ENCODE peak calls at places on chromosomes 13 and 19, in four cellular contexts. E is GM12865, L is RWPE1, I is dorsolateral prefrontal cortex. R is an unnamed sample.

GRCh38 chr13:44032801-44033200 is 153.1 kb downstream of the LACC1 start:
- DNase-seq in E (no peak), L (no peak), I (no peak), R (no peak)

GRCh38 chr19:18173572-18174294 is at the start of gene IFI30:
- DNase-seq in E (peak), L (peak), I (no peak), R (peak)

GRCh38 chr13:44903596-44903995 is 85.7 kb downstream of the NUFIP1 start:
- DNase-seq in E (no peak), L (no peak), I (peak), R (no peak)

GRCh38 chr13:30027569-30028455 is 177.4 kb upstream of the UBL3 start:
- DNase-seq in E (no peak), L (no peak), I (no peak), R (no peak)

GRCh38 chr19:17049711-17050280 is 23.2 kb upstream of the CPAMD8 start:
- DNase-seq in E (no peak), L (peak), I (no peak), R (no peak)

GRCh38 chr13:91133941-91134772 is 213.3 kb upstream of the MIR17HG start:
- DNase-seq in E (peak), L (peak), I (peak), R (peak)

GRCh38 chr19:13228561-13228960 is 78.3 kb downstream of the IER2 start:
- DNase-seq in E (no peak), L (no peak), I (no peak), R (no peak)

GRCh38 chr19:16970821-16971220 is 55.8 kb downstream of the CPAMD8 start:
- DNase-seq in E (no peak), L (no peak), I (no peak), R (no peak)

GRCh38 chr19:18660051-18660910 is 23.2 kb upstream of the CRTC1 start:
- DNase-seq in E (no peak), L (no peak), I (no peak), R (no peak)

GRCh38 chr13:63842102-63842501 is 2426.5 kb upstream of the PCDH20 start:
- DNase-seq in E (no peak), L (no peak), I (no peak), R (no peak)

GRCh38 chr13:63843766-63844699 is 2428.4 kb upstream of the PCDH20 start:
- DNase-seq in E (no peak), L (no peak), I (no peak), R (no peak)

GRCh38 chr13:63838366-63839110 is 2422.9 kb upstream of the PCDH20 start:
- DNase-seq in E (no peak), L (no peak), I (no peak), R (no peak)

GRCh38 chr13:63840551-63841421 is 2425.1 kb upstream of the PCDH20 start:
- DNase-seq in E (no peak), L (no peak), I (no peak), R (no peak)
- TF ChIP-seq CTCF in E (no peak), L (no peak), I (no peak), R (no peak)

DNA sequence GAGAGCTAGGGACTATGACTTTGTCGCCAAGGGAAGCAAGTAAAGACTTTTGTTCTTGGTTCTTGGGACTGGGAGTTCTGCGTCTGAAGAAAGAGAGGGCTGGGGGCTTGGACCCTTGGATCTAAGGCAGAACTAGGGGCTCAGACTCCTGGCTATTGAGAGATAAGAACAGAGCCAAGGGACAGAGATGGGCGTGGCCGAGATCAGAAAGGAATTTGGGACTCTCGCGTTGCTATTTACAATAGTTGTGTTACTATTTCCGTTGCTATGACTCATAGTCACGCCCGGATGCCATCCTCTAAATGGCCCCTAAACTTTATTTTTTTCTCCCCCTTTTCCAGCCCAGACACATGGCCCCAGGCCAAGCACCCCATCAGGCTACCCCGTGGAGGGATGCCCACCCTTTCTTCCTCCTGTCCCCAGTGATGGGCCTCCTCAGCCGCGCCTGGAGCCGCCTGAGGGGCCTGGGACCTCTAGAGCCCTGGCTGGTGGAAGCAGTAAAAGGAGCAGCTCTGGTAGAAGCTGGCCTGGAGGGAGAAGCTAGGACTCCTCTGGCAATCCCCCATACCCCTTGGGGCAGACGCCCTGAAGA is 759 bp downstream of the PPP1R15A start:
- DNase-seq in E (peak), L (peak), I (peak), R (peak)
- TF ChIP-seq CTCF in E (no peak), L (no peak), I (no peak), R (no peak)

GRCh38 chr19:38543286-38543806 is 74.4 kb downstream of the MAP4K1 start:
- DNase-seq in E (no peak), L (no peak), I (no peak), R (no peak)
- TF ChIP-seq CTCF in E (no peak), L (no peak), I (no peak), R (no peak)

GRCh38 chr13:59951011-59951410 is 212.7 kb downstream of the DIAPH3 start:
- DNase-seq in E (no peak), L (no peak), I (no peak), R (no peak)
- TF ChIP-seq CTCF in E (no peak), L (no peak), I (no peak), R (no peak)

GRCh38 chr19:4821265-4821664 is 10.2 kb downstream of the TICAM1 start:
- DNase-seq in E (no peak), L (no peak), I (no peak), R (no peak)

GRCh38 chr19:4814625-4815425 is 16.7 kb downstream of the TICAM1 start:
- DNase-seq in E (no peak), L (no peak), I (no peak), R (no peak)

GRCh38 chr19:4815426-4816387 is 15.8 kb downstream of the TICAM1 start:
- DNase-seq in E (peak), L (peak), I (peak), R (peak)

GRCh38 chr19:4816388-4817165 is 14.9 kb downstream of the TICAM1 start:
- DNase-seq in E (no peak), L (no peak), I (no peak), R (no peak)

DNA sequence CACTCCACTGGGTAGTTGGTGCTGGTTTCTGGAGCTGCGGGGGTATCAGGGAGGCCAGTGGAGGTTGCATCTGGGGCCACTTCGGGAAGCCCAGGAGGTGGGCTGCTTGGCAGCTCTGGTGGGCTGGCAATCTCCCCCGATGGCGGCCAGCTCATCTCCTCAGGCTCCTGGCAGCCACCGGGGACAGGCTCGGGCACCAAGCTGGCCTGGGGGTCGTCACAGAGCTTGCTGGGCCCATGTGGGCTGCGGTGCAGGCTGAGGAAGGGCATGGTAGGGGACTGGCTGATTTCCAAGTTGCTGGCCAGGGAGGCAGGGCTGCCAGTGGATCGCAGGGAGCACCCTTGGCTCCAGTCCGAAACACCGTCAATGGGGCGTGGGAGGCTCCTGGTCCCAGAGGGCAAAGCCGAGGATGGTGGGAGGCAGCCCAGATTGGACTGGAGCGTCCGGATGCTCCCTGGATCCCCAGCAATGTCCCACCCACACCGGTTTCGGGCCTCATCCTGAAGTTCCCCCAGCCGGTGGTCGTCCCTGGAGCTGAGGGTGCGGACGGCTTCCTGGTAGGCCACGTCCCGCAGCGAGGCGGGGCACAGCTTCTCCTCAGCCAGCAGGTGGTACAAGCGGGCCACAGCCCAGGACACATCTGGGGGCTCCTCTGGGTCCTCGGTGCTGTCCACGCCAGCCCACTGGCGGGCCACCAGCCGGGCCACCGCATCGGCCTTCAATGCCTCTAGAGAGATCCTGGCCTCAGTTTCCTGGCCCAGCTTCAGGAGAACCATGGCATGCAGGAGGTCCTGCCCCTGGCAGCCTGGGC is 13.8 kb downstream of the TICAM1 start:
- DNase-seq in E (no peak), L (no peak), I (no peak), R (no peak)
- TF ChIP-seq CTCF in E (no peak), L (no peak), I (no peak), R (no peak)

DNA sequence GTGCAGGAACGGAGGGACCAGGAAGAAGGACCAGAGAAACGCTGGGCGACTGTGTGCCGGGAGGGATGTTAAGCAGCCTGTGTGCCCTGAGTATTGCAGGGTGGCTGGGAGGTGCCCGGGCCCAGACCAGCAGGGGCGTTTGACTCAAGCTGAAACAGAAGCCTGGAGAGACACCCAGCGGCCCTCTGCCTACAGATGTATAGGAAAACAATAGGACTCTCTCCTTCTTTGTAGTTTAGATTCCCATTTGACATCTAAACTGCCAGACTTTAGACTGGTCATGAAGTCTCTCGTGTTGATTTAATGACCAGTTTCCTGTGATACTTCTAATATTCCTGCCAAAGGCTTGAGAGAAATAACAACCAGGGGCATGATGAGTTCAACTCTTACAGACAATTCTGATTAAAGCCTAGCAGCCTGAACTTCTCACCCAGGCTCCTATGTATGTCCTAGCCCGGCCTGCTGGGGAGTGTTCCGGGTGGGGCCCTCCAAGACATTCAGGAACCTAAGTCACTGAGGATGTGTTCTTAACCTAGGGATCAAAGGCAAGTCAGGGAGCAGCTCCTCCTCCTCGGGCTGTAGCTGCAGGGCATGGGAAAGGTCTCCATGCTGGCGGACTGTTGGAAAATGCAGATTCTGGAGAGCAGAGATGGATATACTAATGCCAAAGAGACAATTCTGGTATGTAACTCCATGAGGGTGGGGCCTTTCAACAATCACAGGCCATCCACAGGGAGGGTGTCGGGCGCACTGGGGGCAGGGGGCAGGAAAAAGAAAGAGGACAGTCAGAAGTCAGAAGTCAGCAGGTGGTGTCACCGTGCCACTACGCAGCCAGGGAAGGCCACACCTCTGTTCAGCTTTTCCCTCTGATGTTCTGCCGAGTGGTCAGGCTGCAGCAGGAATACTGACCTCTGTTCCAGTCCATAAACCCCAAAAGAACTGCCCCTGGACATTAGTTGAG is 131.9 kb downstream of the STARD13 start:
- DNase-seq in E (no peak), L (no peak), I (no peak), R (no peak)
- TF ChIP-seq CTCF in E (peak), L (no peak), I (no peak), R (no peak)